ENCODE peak calls at places on chromosomes 16 and 17, in six cellular contexts. L is memory B cell; H is HL-60; Z is activated T-helper 9 cell treated with anti-CD3 and anti-CD28 coated beads, Interleukin-2, amount 50 U/mL, for 16 hours; F is Ammon's horn; J is colonic mucosa. I is an unnamed sample.

GRCh38 chr16:87880117-87880696 is 10.9 kb upstream of the SLC7A5 start:
- DNase-seq in L (no peak), H (no peak), Z (no peak), F (no peak), J (no peak), I (no peak)

GRCh38 chr17:3794890-3795757 is 5.9 kb downstream of the ITGAE start:
- DNase-seq in L (no peak), H (no peak), Z (peak; percentile 31), F (no peak), J (no peak), I (no peak)

GRCh38 chr17:71251936-71252335 is 868.9 kb upstream of the SOX9 start:
- DNase-seq in L (no peak), H (no peak), Z (no peak), F (no peak), J (no peak), I (no peak)

GRCh38 chr16:78437352-78437968 is 338.0 kb downstream of the WWOX start:
- DNase-seq in L (peak; percentile 34), H (peak; percentile 8), Z (peak; percentile 10), F (peak; percentile 69), J (peak; percentile 44), I (no peak)

GRCh38 chr16:88690341-88691128 is 4.2 kb upstream of the SNAI3 start:
- DNase-seq in L (no peak), H (no peak), Z (no peak), F (no peak), J (no peak), I (no peak)

GRCh38 chr17:78818932-78819331 is 21.7 kb downstream of the USP36 start:
- DNase-seq in L (no peak), H (no peak), Z (no peak), F (no peak), J (no peak), I (no peak)

GRCh38 chr17:49817993-49818392 is 29.5 kb downstream of the KAT7 start:
- DNase-seq in L (no peak), H (no peak), Z (no peak), F (no peak), J (no peak), I (no peak)

GRCh38 chr17:76446449-76447231 is 6.3 kb downstream of the UBE2O start:
- DNase-seq in L (no peak), H (peak; percentile 30), Z (no peak), F (no peak), J (no peak), I (no peak)

GRCh38 chr16:56916571-56917403 is 15.2 kb upstream of the HERPUD1 start:
- DNase-seq in L (peak; percentile 52), H (no peak), Z (no peak), F (peak; percentile 47), J (no peak), I (no peak)

GRCh38 chr16:69345923-69346322 is 5.7 kb downstream of the TMED6 start:
- DNase-seq in L (no peak), H (no peak), Z (no peak), F (no peak), J (no peak), I (no peak)

GRCh38 chr17:64641499-64641898 is 20.6 kb downstream of the SMURF2 start:
- DNase-seq in L (no peak), H (no peak), Z (no peak), F (no peak), J (no peak), I (no peak)

GRCh38 chr17:78316867-78317816 is 42.7 kb downstream of the SOCS3 start:
- DNase-seq in L (no peak), H (no peak), Z (no peak), F (no peak), J (peak; percentile 94), I (no peak)

GRCh38 chr17:35089846-35090193 is 26.3 kb upstream of the RFFL start:
- DNase-seq in L (no peak), H (peak; percentile 69), Z (peak; percentile 24), F (peak; percentile 43), J (no peak), I (peak; percentile 64)

GRCh38 chr17:77453613-77454559 is 313.1 kb downstream of the SEC14L1 start:
- DNase-seq in L (no peak), H (peak; percentile 63), Z (no peak), F (no peak), J (peak; percentile 72), I (peak; percentile 68)

GRCh38 chr17:74742153-74742515 is 5.1 kb downstream of the RAB37 start:
- DNase-seq in L (peak; percentile 34), H (no peak), Z (no peak), F (no peak), J (no peak), I (no peak)

GRCh38 chr17:80781188-80781577 is 210.5 kb upstream of the CHMP6 start:
- DNase-seq in L (no peak), H (peak; percentile 59), Z (no peak), F (no peak), J (no peak), I (peak; percentile 69)

GRCh38 chr16:75130150-75130771 is 13.7 kb upstream of the LDHD start:
- DNase-seq in L (no peak), H (no peak), Z (no peak), F (no peak), J (no peak), I (no peak)